ENCODE peak calls at places on chromosomes 3 and 15, in seven cellular contexts. E is bronchial epithelial cell, X is sigmoid colon, D is fibroblast of lung, G is heart left ventricle, M is endodermal cell, T is heart right ventricle. A is an unnamed sample. For H3K36me3, the result is how much of the 10 kb centered on the place peaks cover.

GRCh38 chr15:31758126-31758525 is 272.2 kb upstream of the CHRNA7 start:
- DNase-seq in E (peak), X (no peak), D (no peak), G (peak), M (no peak), T (peak), A (peak)

GRCh38 chr3:143574933-143575332 is 273.3 kb downstream of the SLC9A9 start:
- DNase-seq in E (no peak), X (no peak), D (no peak), G (no peak), M (no peak), T (no peak), A (no peak)

GRCh38 chr3:180036678-180037455 is at the start of gene PEX5L:
- DNase-seq in E (peak), X (no peak), D (peak), G (peak), M (peak), T (peak), A (no peak)

GRCh38 chr3:140953028-140953960 is 11.7 kb downstream of the SLC25A36 start:
- DNase-seq in E (peak), X (no peak), D (peak), G (no peak), M (no peak), T (no peak), A (peak)

GRCh38 chr3:190116551-190117067 is 4.1 kb downstream of the P3H2 start:
- DNase-seq in E (peak), X (no peak), D (peak), G (no peak), M (no peak), T (no peak), A (no peak)

GRCh38 chr3:159620873-159621272 is 367.8 kb upstream of the IL12A start:
- DNase-seq in E (peak), X (no peak), D (peak), G (no peak), M (no peak), T (no peak), A (no peak)

GRCh38 chr15:31091531-31091930 is 10.0 kb downstream of the TRPM1 start:
- DNase-seq in E (no peak), X (no peak), D (peak), G (no peak), M (no peak), T (no peak), A (no peak)

GRCh38 chr3:13884851-13885703 is 5.2 kb upstream of the WNT7A start:
- DNase-seq in E (peak), X (peak), D (no peak), G (no peak), M (peak), T (no peak), A (peak)

GRCh38 chr3:50658416-50658815 is 16.3 kb upstream of the DOCK3 start:
- DNase-seq in E (peak), X (no peak), D (no peak), G (no peak), M (peak), T (no peak), A (no peak)

GRCh38 chr3:9915252-9916141 is 1.4 kb upstream of the IL17RC start:
- DNase-seq in E (peak), X (peak), D (peak), G (peak), M (peak), T (peak), A (peak)

GRCh38 chr15:100558771-100559254 is 30.1 kb upstream of the CERS3 start:
- DNase-seq in E (no peak), X (no peak), D (no peak), G (peak), M (no peak), T (no peak), A (no peak)

GRCh38 chr15:40344631-40345120 is 3.9 kb upstream of the CCDC9B start:
- DNase-seq in E (no peak), X (peak), D (peak), G (peak), M (peak), T (peak), A (peak)

GRCh38 chr3:190303887-190304286 is 18.4 kb downstream of the CLDN1 start:
- DNase-seq in E (peak), X (no peak), D (no peak), G (no peak), M (no peak), T (no peak), A (no peak)

GRCh38 chr15:94126999-94127398 is 104.4 kb upstream of the MCTP2 start:
- DNase-seq in E (no peak), X (no peak), D (no peak), G (no peak), M (peak), T (no peak), A (no peak)

GRCh38 chr3:187880438-187880837 is 135.2 kb upstream of the BCL6 start:
- DNase-seq in E (peak), X (no peak), D (peak), G (no peak), M (no peak), T (no peak), A (no peak)

GRCh38 chr3:153171918-153172317 is 9.9 kb downstream of the RAP2B start:
- DNase-seq in E (no peak), X (no peak), D (no peak), G (no peak), M (no peak), T (no peak), A (peak)

GRCh38 chr15:25775317-25775912 is 87.7 kb downstream of the ATP10A start:
- DNase-seq in E (peak), X (no peak), D (peak), G (peak), M (peak), T (peak), A (no peak)

GRCh38 chr3:188164248-188164687 is 10.3 kb downstream of the LPP start:
- DNase-seq in E (peak), X (no peak), D (no peak), G (no peak), M (no peak), T (no peak), A (peak)

GRCh38 chr3:127028766-127029520 is 46.0 kb downstream of the PLXNA1 start:
- DNase-seq in E (no peak), X (no peak), D (no peak), G (no peak), M (no peak), T (no peak), A (no peak)

GRCh38 chr3:127030328-127031045 is 47.6 kb downstream of the PLXNA1 start:
- DNase-seq in E (no peak), X (no peak), D (no peak), G (no peak), M (no peak), T (no peak), A (peak)

GRCh38 chr3:127031046-127031810 is 48.3 kb downstream of the PLXNA1 start:
- DNase-seq in E (no peak), X (no peak), D (no peak), G (peak), M (no peak), T (peak), A (no peak)

GRCh38 chr3:127027811-127028548 is 45.1 kb downstream of the PLXNA1 start:
- DNase-seq in E (no peak), X (no peak), D (no peak), G (no peak), M (no peak), T (no peak), A (peak)

GRCh38 chr3:127029521-127030327 is 46.8 kb downstream of the PLXNA1 start:
- DNase-seq in E (no peak), X (no peak), D (no peak), G (no peak), M (no peak), T (no peak), A (no peak)
- H3K36me3 ChIP-seq in E (under half), X (under half), D (under half), G (under half), M (half or more), T (half or more), A (under half)

GRCh38 chr3:52052831-52053306 is 3.5 kb downstream of the DUSP7 start:
- DNase-seq in E (peak), X (peak), D (peak), G (peak), M (peak), T (peak), A (peak)
- H3K4me3 ChIP-seq in E (peak), X (no peak), D (peak), G (peak), M (no peak), T (peak), A (no peak)

GRCh38 chr15:90301901-90302300 is 36.4 kb downstream of the NGRN start:
- DNase-seq in E (no peak), X (no peak), D (no peak), G (no peak), M (no peak), T (no peak), A (no peak)

GRCh38 chr15:90306560-90306959 is 41.1 kb downstream of the NGRN start:
- DNase-seq in E (no peak), X (no peak), D (no peak), G (no peak), M (no peak), T (no peak), A (no peak)

GRCh38 chr15:90309050-90309449 is 43.0 kb upstream of the ZNF774 start:
- DNase-seq in E (no peak), X (no peak), D (no peak), G (no peak), M (no peak), T (no peak), A (no peak)

GRCh38 chr15:90305932-90306331 is 40.5 kb downstream of the NGRN start:
- DNase-seq in E (no peak), X (no peak), D (no peak), G (no peak), M (no peak), T (no peak), A (no peak)

GRCh38 chr15:90307661-90308060 is 42.2 kb downstream of the NGRN start:
- DNase-seq in E (no peak), X (no peak), D (no peak), G (no peak), M (no peak), T (no peak), A (no peak)
- H3K36me3 ChIP-seq in E (under half), X (under half), D (under half), G (under half), M (under half), T (under half), A (under half)

GRCh38 chr15:74303741-74304309 is 63.6 kb downstream of the CYP11A1 start:
- DNase-seq in E (no peak), X (no peak), D (no peak), G (no peak), M (no peak), T (no peak), A (no peak)
- H3K4me3 ChIP-seq in E (no peak), X (no peak), D (no peak), G (no peak), M (no peak), T (no peak), A (no peak)

GRCh38 chr15:67164811-67165652 is 89.4 kb downstream of the AAGAB start:
- DNase-seq in E (no peak), X (peak), D (peak), G (peak), M (peak), T (peak), A (no peak)

GRCh38 chr15:67161881-67162280 is 92.6 kb downstream of the AAGAB start:
- DNase-seq in E (no peak), X (peak), D (no peak), G (no peak), M (no peak), T (no peak), A (peak)

GRCh38 chr15:67161412-67161811 is 93.0 kb downstream of the AAGAB start:
- DNase-seq in E (no peak), X (peak), D (no peak), G (no peak), M (no peak), T (no peak), A (no peak)

GRCh38 chr15:67164401-67164791 is 90.1 kb downstream of the AAGAB start:
- DNase-seq in E (peak), X (no peak), D (peak), G (no peak), M (no peak), T (no peak), A (peak)

GRCh38 chr15:67163180-67163579 is 91.3 kb downstream of the AAGAB start:
- DNase-seq in E (no peak), X (peak), D (no peak), G (no peak), M (no peak), T (no peak), A (no peak)
- H3K36me3 ChIP-seq in E (under half), X (under half), D (under half), G (under half), M (under half), T (under half), A (under half)

GRCh38 chr3:63946753-63947152 is 34.6 kb upstream of the SCAANT1 start:
- DNase-seq in E (no peak), X (no peak), D (no peak), G (no peak), M (no peak), T (no peak), A (no peak)

GRCh38 chr3:63942513-63942912 is 30.3 kb upstream of the SCAANT1 start:
- DNase-seq in E (no peak), X (no peak), D (no peak), G (no peak), M (no peak), T (no peak), A (no peak)

GRCh38 chr3:63940389-63940757 is 28.2 kb upstream of the SCAANT1 start:
- DNase-seq in E (peak), X (no peak), D (peak), G (no peak), M (no peak), T (no peak), A (no peak)

GRCh38 chr3:63945558-63946096 is 33.4 kb upstream of the SCAANT1 start:
- DNase-seq in E (no peak), X (no peak), D (peak), G (no peak), M (no peak), T (no peak), A (no peak)

DNA sequence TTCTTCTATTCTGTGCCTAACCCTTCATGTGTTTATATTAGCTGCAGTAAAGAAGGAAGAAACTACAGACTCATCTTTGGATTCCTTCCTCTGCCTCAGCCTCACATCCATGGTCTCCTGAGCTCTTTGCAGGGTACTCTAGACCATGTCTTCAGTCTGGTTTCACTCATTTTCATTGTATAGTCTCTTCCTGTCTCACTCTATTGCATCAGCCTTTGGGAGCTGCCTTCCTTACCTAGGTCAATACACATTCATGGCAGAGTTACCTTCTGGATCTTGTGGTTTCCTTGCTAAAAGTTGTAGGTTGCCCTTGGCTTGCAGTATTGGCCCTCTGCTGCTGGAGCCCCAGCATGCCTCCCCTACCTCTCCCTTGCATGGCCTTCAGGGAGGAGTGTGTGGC is 31.5 kb upstream of the SCAANT1 start:
- DNase-seq in E (no peak), X (no peak), D (no peak), G (no peak), M (no peak), T (no peak), A (no peak)
- H3K4me3 ChIP-seq in E (no peak), X (no peak), D (no peak), G (no peak), M (no peak), T (no peak), A (no peak)

GRCh38 chr3:30692498-30693130 is 86.2 kb downstream of the TGFBR2 start:
- DNase-seq in E (no peak), X (no peak), D (no peak), G (no peak), M (no peak), T (no peak), A (no peak)
- H3K36me3 ChIP-seq in E (under half), X (under half), D (under half), G (half or more), M (half or more), T (half or more), A (under half)

GRCh38 chr3:22569570-22569969 is 633.6 kb upstream of the UBE2E2 start:
- DNase-seq in E (no peak), X (no peak), D (no peak), G (no peak), M (no peak), T (no peak), A (no peak)
- H3K4me3 ChIP-seq in E (no peak), X (no peak), D (no peak), G (no peak), M (no peak), T (no peak), A (no peak)